ENCODE peak calls at places on chromosomes 2 and 18, in seven cellular contexts. B is fibroblast of mammary gland, D is thoracic aorta, E is HCT116, V is AG10803, G is chondrocyte, Z is pancreas. A is an unnamed sample.

GRCh38 chr2:199202964-199203363 is 254.8 kb downstream of the SATB2 start:
- DNase-seq in B (no peak), D (no peak), E (no peak), V (no peak), G (no peak), Z (no peak), A (no peak)

GRCh38 chr2:64615206-64615763 is 38.4 kb downstream of the SERTAD2 start:
- DNase-seq in B (no peak), D (no peak), E (no peak), V (no peak), G (no peak), Z (no peak), A (no peak)

GRCh38 chr18:74804677-74805076 is 207.0 kb downstream of the ZNF407 start:
- DNase-seq in B (no peak), D (no peak), E (no peak), V (no peak), G (no peak), Z (no peak), A (no peak)

GRCh38 chr2:22999951-23000350 is 385.0 kb upstream of the KLHL29 start:
- DNase-seq in B (peak), D (no peak), E (no peak), V (no peak), G (no peak), Z (no peak), A (no peak)

GRCh38 chr2:67571785-67572718 is 174.9 kb downstream of the ETAA1 start:
- DNase-seq in B (peak), D (no peak), E (no peak), V (peak), G (no peak), Z (no peak), A (no peak)

GRCh38 chr2:24021122-24021998 is 11.5 kb downstream of the MFSD2B start:
- DNase-seq in B (no peak), D (no peak), E (no peak), V (no peak), G (no peak), Z (no peak), A (no peak)

GRCh38 chr2:216596986-216597509 is 36.2 kb upstream of the IGFBP2 start:
- DNase-seq in B (no peak), D (no peak), E (no peak), V (peak), G (no peak), Z (no peak), A (no peak)

GRCh38 chr2:229980440-229981184 is 58.3 kb downstream of the FBXO36 start:
- DNase-seq in B (peak), D (peak), E (no peak), V (peak), G (no peak), Z (peak), A (no peak)

GRCh38 chr2:136377423-136378382 is 259.8 kb upstream of the CXCR4 start:
- DNase-seq in B (no peak), D (no peak), E (no peak), V (no peak), G (no peak), Z (no peak), A (no peak)

GRCh38 chr2:219520079-219520478 is 5.8 kb downstream of the ASIC4 start:
- DNase-seq in B (no peak), D (no peak), E (no peak), V (no peak), G (no peak), Z (no peak), A (no peak)

GRCh38 chr2:219519526-219519916 is 5.2 kb downstream of the ASIC4 start:
- DNase-seq in B (no peak), D (no peak), E (no peak), V (no peak), G (no peak), Z (no peak), A (no peak)

GRCh38 chr2:219522111-219523030 is 8.1 kb downstream of the ASIC4 start:
- DNase-seq in B (peak), D (no peak), E (peak), V (peak), G (no peak), Z (no peak), A (no peak)

GRCh38 chr2:219523031-219523671 is 8.9 kb downstream of the ASIC4 start:
- DNase-seq in B (no peak), D (no peak), E (no peak), V (no peak), G (no peak), Z (no peak), A (no peak)

GRCh38 chr2:219521066-219521880 is 7.0 kb downstream of the ASIC4 start:
- DNase-seq in B (peak), D (no peak), E (no peak), V (peak), G (no peak), Z (no peak), A (no peak)
- TF ChIP-seq CTCF in B (peak), D (peak), E (peak), V (peak), G (peak), Z (peak), A (peak)

GRCh38 chr18:43515481-43515880 is 238.2 kb upstream of the SYT4 start:
- DNase-seq in B (no peak), D (no peak), E (no peak), V (no peak), G (no peak), Z (no peak), A (no peak)
- TF ChIP-seq CTCF in B (no peak), D (no peak), E (no peak), V (no peak), G (no peak), Z (no peak), A (no peak)

DNA sequence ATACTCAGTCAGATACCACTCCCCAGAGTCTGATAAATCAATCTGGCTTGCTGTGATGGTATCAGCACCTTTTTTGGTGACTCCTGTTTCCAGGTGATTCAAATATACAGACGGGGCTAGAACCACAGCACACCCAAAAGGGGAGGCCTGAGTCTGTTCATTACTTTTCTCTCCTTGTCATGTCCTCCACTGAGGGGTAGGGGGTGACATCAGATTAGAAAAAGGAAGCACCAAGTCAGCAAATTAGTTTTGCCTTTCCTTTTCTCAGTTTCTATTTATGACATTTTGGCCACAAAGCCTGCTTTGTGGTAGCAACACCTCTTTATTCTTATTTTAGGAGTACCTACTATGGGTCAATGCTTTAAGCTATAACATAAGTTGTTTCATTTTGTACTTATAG is 127.4 kb downstream of the CCDC102B start:
- DNase-seq in B (peak), D (no peak), E (no peak), V (peak), G (no peak), Z (no peak), A (no peak)
- TF ChIP-seq CTCF in B (peak), D (no peak), E (peak), V (peak), G (peak), Z (no peak), A (peak)

GRCh38 chr2:222959358-222959757 is 92.6 kb upstream of the KCNE4 start:
- DNase-seq in B (peak), D (no peak), E (peak), V (peak), G (no peak), Z (no peak), A (peak)
- TF ChIP-seq CTCF in B (peak), D (no peak), E (peak), V (peak), G (peak), Z (no peak), A (no peak)

GRCh38 chr2:115910270-115910669 is 1467.8 kb downstream of the DPP10 start:
- DNase-seq in B (no peak), D (no peak), E (no peak), V (no peak), G (no peak), Z (no peak), A (no peak)
- TF ChIP-seq CTCF in B (no peak), D (no peak), E (no peak), V (no peak), G (peak), Z (no peak), A (no peak)